ENCODE peak calls at places on chromosomes 5 and 9, in five cellular contexts. One of them, this sample, is unnamed.

GRCh38 chr9:128684325-128685021 is 4.5 kb upstream of the SET start:
- DNase-seq in body of pancreas: peak
- DNase-seq in stomach: peak
- DNase-seq in tibial nerve: peak
- DNase-seq in right lobe of liver: peak
- DNase-seq in this sample: peak

GRCh38 chr5:107930891-107931290 is 260.2 kb upstream of the EFNA5 start:
- DNase-seq in body of pancreas: no peak
- DNase-seq in stomach: no peak
- DNase-seq in tibial nerve: no peak
- DNase-seq in right lobe of liver: no peak
- DNase-seq in this sample: no peak

GRCh38 chr9:111991179-111991578 is 94.6 kb downstream of the UGCG start:
- DNase-seq in body of pancreas: no peak
- DNase-seq in stomach: no peak
- DNase-seq in tibial nerve: no peak
- DNase-seq in right lobe of liver: no peak
- DNase-seq in this sample: no peak

GRCh38 chr5:36696059-36696673 is 89.8 kb downstream of the SLC1A3 start:
- DNase-seq in body of pancreas: peak
- DNase-seq in stomach: peak
- DNase-seq in tibial nerve: no peak
- DNase-seq in right lobe of liver: peak
- DNase-seq in this sample: peak

GRCh38 chr5:38807570-38808461 is 38.0 kb upstream of the OSMR start:
- DNase-seq in body of pancreas: no peak
- DNase-seq in stomach: no peak
- DNase-seq in tibial nerve: no peak
- DNase-seq in right lobe of liver: no peak
- DNase-seq in this sample: no peak

GRCh38 chr9:89234636-89235035 is 56.0 kb upstream of the SHC3 start:
- DNase-seq in body of pancreas: peak
- DNase-seq in stomach: no peak
- DNase-seq in tibial nerve: no peak
- DNase-seq in right lobe of liver: no peak
- DNase-seq in this sample: peak

GRCh38 chr9:110244616-110245015 is 11.7 kb downstream of the TXN start:
- DNase-seq in body of pancreas: no peak
- DNase-seq in stomach: no peak
- DNase-seq in tibial nerve: no peak
- DNase-seq in right lobe of liver: no peak
- DNase-seq in this sample: no peak

GRCh38 chr9:107711528-107711927 is 222.0 kb upstream of the KLF4 start:
- DNase-seq in body of pancreas: peak
- DNase-seq in stomach: no peak
- DNase-seq in tibial nerve: no peak
- DNase-seq in right lobe of liver: no peak
- DNase-seq in this sample: peak

GRCh38 chr9:20604561-20604960 is 17.7 kb downstream of the MLLT3 start:
- DNase-seq in body of pancreas: no peak
- DNase-seq in stomach: no peak
- DNase-seq in tibial nerve: no peak
- DNase-seq in right lobe of liver: no peak
- DNase-seq in this sample: no peak

GRCh38 chr9:7828344-7828743 is 28.8 kb upstream of the DMAC1 start:
- DNase-seq in body of pancreas: no peak
- DNase-seq in stomach: no peak
- DNase-seq in tibial nerve: no peak
- DNase-seq in right lobe of liver: no peak
- DNase-seq in this sample: no peak

GRCh38 chr9:88013051-88013450 is 38.7 kb upstream of the CDK20 start:
- DNase-seq in body of pancreas: no peak
- DNase-seq in stomach: no peak
- DNase-seq in tibial nerve: no peak
- DNase-seq in right lobe of liver: no peak
- DNase-seq in this sample: no peak

GRCh38 chr5:37751227-37751626 is 88.6 kb downstream of the GDNF start:
- DNase-seq in body of pancreas: no peak
- DNase-seq in stomach: no peak
- DNase-seq in tibial nerve: no peak
- DNase-seq in right lobe of liver: no peak
- DNase-seq in this sample: no peak

GRCh38 chr9:134863941-134864820 is 16.4 kb upstream of the FCN2 start:
- DNase-seq in body of pancreas: no peak
- DNase-seq in stomach: no peak
- DNase-seq in tibial nerve: no peak
- DNase-seq in right lobe of liver: no peak
- DNase-seq in this sample: no peak

GRCh38 chr5:61319388-61320146 is 12.5 kb upstream of the ZSWIM6 start:
- DNase-seq in body of pancreas: peak
- DNase-seq in stomach: no peak
- DNase-seq in tibial nerve: no peak
- DNase-seq in right lobe of liver: no peak
- DNase-seq in this sample: no peak

GRCh38 chr5:170269579-170269978 is 28.0 kb downstream of the LCP2 start:
- DNase-seq in body of pancreas: no peak
- DNase-seq in stomach: no peak
- DNase-seq in tibial nerve: no peak
- DNase-seq in right lobe of liver: no peak
- DNase-seq in this sample: no peak

GRCh38 chr5:8997542-8998070 is 548.3 kb downstream of the SEMA5A start:
- DNase-seq in body of pancreas: no peak
- DNase-seq in stomach: no peak
- DNase-seq in tibial nerve: no peak
- DNase-seq in right lobe of liver: no peak
- DNase-seq in this sample: no peak

GRCh38 chr9:109117856-109118801 is 1.6 kb downstream of the TMEM245 start:
- DNase-seq in body of pancreas: peak
- DNase-seq in stomach: no peak
- DNase-seq in tibial nerve: no peak
- DNase-seq in right lobe of liver: peak
- DNase-seq in this sample: peak

GRCh38 chr5:176535101-176535654 is 2.0 kb downstream of the RNF44 start:
- DNase-seq in body of pancreas: no peak
- DNase-seq in stomach: no peak
- DNase-seq in tibial nerve: no peak
- DNase-seq in right lobe of liver: no peak
- DNase-seq in this sample: peak

GRCh38 chr5:129904667-129905466 is 602 bp downstream of the CHSY3 start:
- DNase-seq in body of pancreas: peak
- DNase-seq in stomach: no peak
- DNase-seq in tibial nerve: no peak
- DNase-seq in right lobe of liver: peak
- DNase-seq in this sample: peak
- TF ChIP-seq CTCF in body of pancreas: no peak
- TF ChIP-seq CTCF in stomach: no peak
- TF ChIP-seq CTCF in tibial nerve: no peak
- TF ChIP-seq CTCF in right lobe of liver: no peak
- TF ChIP-seq CTCF in this sample: no peak

DNA sequence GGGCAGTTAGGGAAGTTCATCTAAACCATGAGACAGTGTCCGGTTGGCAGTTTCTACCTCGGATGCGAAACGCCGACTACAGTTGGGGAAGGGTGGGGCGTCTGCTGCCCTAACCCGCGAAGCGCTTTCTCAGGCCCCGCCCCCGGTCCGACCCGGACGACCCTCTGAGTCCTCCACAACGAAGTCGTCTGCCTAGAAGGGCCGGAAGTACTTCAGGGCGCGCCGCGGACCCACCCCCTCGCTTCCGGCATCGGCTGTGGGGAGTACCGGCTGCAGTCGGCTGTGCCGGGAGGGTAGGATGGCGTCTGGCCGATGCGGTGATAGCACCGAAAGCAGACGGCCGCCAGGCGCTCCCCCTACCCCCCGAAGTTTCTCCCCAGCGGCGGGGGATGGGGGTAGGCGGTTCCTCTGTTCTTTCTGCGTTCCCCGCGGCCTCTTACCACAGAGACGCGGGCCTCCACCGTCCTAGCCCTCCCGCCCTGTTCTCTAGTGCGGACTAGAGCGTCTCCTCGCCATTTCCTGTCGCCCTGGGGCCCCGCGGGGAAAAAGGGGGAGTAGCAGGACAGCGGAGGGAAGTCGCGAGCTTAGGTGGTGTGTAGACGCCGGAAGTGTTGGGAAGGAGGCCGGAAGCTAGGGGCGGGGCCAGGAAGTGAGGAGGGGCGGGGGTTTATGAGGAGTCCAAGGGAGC is at the start of gene TRIM41:
- DNase-seq in body of pancreas: peak
- DNase-seq in stomach: peak
- DNase-seq in tibial nerve: peak
- DNase-seq in right lobe of liver: peak
- DNase-seq in this sample: peak
- TF ChIP-seq POLR2A in body of pancreas: peak
- TF ChIP-seq POLR2A in stomach: peak
- TF ChIP-seq POLR2A in tibial nerve: peak
- TF ChIP-seq POLR2A in right lobe of liver: peak
- TF ChIP-seq POLR2A in this sample: peak

GRCh38 chr9:92527291-92527828 is 8.4 kb downstream of the ECM2 start:
- DNase-seq in body of pancreas: no peak
- DNase-seq in stomach: no peak
- DNase-seq in tibial nerve: no peak
- DNase-seq in right lobe of liver: no peak
- DNase-seq in this sample: no peak
- H3K27ac ChIP-seq in body of pancreas: no peak
- H3K27ac ChIP-seq in stomach: no peak
- H3K27ac ChIP-seq in tibial nerve: no peak
- H3K27ac ChIP-seq in right lobe of liver: no peak
- H3K27ac ChIP-seq in this sample: no peak

DNA sequence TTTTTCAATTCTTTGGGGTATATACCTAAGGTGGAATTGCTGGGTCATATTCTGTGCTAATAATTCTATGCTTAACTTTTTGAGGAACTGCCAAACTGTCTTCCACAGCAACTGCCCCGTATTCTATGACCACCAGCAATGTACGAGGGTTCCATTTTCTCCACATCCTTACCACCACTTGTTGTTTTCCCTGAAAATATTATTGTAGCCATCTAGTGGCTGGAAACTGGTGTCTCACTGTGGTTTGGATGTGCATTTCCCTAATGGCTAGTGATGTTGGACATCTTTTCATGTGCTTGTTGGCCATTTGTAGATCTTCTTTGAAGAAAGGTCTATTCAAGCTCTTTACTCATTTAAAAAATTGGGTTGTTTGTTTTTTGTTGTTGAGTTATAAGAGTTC is 30.7 kb downstream of the MSX2 start:
- DNase-seq in body of pancreas: no peak
- DNase-seq in stomach: no peak
- DNase-seq in tibial nerve: no peak
- DNase-seq in right lobe of liver: no peak
- DNase-seq in this sample: no peak
- TF ChIP-seq CTCF in body of pancreas: peak
- TF ChIP-seq CTCF in stomach: no peak
- TF ChIP-seq CTCF in tibial nerve: no peak
- TF ChIP-seq CTCF in right lobe of liver: peak
- TF ChIP-seq CTCF in this sample: no peak

GRCh38 chr9:121274851-121275250 is 6.9 kb downstream of the GSN start:
- DNase-seq in body of pancreas: no peak
- DNase-seq in stomach: no peak
- DNase-seq in tibial nerve: no peak
- DNase-seq in right lobe of liver: no peak
- DNase-seq in this sample: no peak

GRCh38 chr9:121269030-121269887 is 1.3 kb downstream of the GSN start:
- DNase-seq in body of pancreas: peak
- DNase-seq in stomach: peak
- DNase-seq in tibial nerve: no peak
- DNase-seq in right lobe of liver: no peak
- DNase-seq in this sample: peak

GRCh38 chr9:121271368-121272351 is 3.7 kb downstream of the GSN start:
- DNase-seq in body of pancreas: no peak
- DNase-seq in stomach: no peak
- DNase-seq in tibial nerve: no peak
- DNase-seq in right lobe of liver: no peak
- DNase-seq in this sample: no peak

GRCh38 chr9:121269888-121270254 is 1.9 kb downstream of the GSN start:
- DNase-seq in body of pancreas: no peak
- DNase-seq in stomach: no peak
- DNase-seq in tibial nerve: no peak
- DNase-seq in right lobe of liver: no peak
- DNase-seq in this sample: no peak

GRCh38 chr9:121272401-121272948 is 4.5 kb downstream of the GSN start:
- DNase-seq in body of pancreas: no peak
- DNase-seq in stomach: no peak
- DNase-seq in tibial nerve: no peak
- DNase-seq in right lobe of liver: no peak
- DNase-seq in this sample: no peak
- TF ChIP-seq POLR2A in body of pancreas: no peak
- TF ChIP-seq POLR2A in stomach: no peak
- TF ChIP-seq POLR2A in tibial nerve: no peak
- TF ChIP-seq POLR2A in right lobe of liver: no peak
- TF ChIP-seq POLR2A in this sample: no peak

GRCh38 chr9:132557159-132557558 is 25.2 kb upstream of the BARHL1 start:
- DNase-seq in body of pancreas: no peak
- DNase-seq in stomach: no peak
- DNase-seq in tibial nerve: no peak
- DNase-seq in right lobe of liver: no peak
- DNase-seq in this sample: no peak

GRCh38 chr9:132556701-132557100 is 25.7 kb upstream of the BARHL1 start:
- DNase-seq in body of pancreas: no peak
- DNase-seq in stomach: no peak
- DNase-seq in tibial nerve: no peak
- DNase-seq in right lobe of liver: no peak
- DNase-seq in this sample: no peak

GRCh38 chr9:132554755-132555154 is 27.7 kb upstream of the BARHL1 start:
- DNase-seq in body of pancreas: no peak
- DNase-seq in stomach: no peak
- DNase-seq in tibial nerve: no peak
- DNase-seq in right lobe of liver: no peak
- DNase-seq in this sample: no peak

GRCh38 chr9:132556226-132556625 is 26.2 kb upstream of the BARHL1 start:
- DNase-seq in body of pancreas: no peak
- DNase-seq in stomach: no peak
- DNase-seq in tibial nerve: no peak
- DNase-seq in right lobe of liver: no peak
- DNase-seq in this sample: no peak

DNA sequence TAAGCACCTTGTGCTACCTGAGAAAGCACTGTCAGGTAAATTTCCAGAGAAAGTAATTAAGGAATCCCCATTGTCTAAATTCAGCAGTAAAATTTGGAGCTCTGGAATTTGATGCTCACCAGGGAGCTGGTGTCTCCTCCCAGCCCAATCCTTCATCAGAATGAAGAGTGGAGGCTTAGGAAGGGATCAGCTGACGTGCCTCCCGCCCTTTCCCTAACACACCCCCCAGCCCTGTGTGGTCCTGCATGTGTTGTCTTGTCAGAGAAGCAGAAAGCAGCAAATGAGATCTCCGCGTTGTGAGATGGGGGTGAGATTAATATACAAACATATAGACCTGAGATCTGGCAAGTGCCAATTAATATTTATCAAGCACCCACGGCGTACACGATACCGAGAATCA is 26.9 kb upstream of the BARHL1 start:
- DNase-seq in body of pancreas: no peak
- DNase-seq in stomach: no peak
- DNase-seq in tibial nerve: no peak
- DNase-seq in right lobe of liver: no peak
- DNase-seq in this sample: no peak
- H3K27ac ChIP-seq in body of pancreas: no peak
- H3K27ac ChIP-seq in stomach: no peak
- H3K27ac ChIP-seq in tibial nerve: no peak
- H3K27ac ChIP-seq in right lobe of liver: no peak
- H3K27ac ChIP-seq in this sample: no peak